ENCODE peak calls at places on chromosomes 4 and X, in seven cellular contexts. F is COR-L47; S is activated CD4-positive, CD25-positive, alpha-beta regulatory T cell treated with anti-CD3 and anti-CD28 coated beads, Interleukin-2, amount 50 U/mL, for 72 hours; J is fibroblast of pulmonary artery; V is thyroid gland; P is effector memory CD8-positive, alpha-beta T cell; Y is stomach. B is an unnamed sample.

GRCh38 chr4:48315728-48316630 is 25.4 kb upstream of the SLAIN2 start:
- DNase-seq in F (peak; percentile 43), S (no peak), J (peak; percentile 83), V (no peak), P (peak; percentile 12), Y (no peak), B (no peak)

GRCh38 chr4:165700855-165701254 is 172.2 kb upstream of the TLL1 start:
- DNase-seq in F (no peak), S (no peak), J (peak; percentile 22), V (no peak), P (no peak), Y (no peak), B (no peak)

GRCh38 chr4:114599231-114600065 is 841 bp downstream of the UGT8 start:
- DNase-seq in F (peak; percentile 49), S (no peak), J (no peak), V (peak; percentile 55), P (no peak), Y (peak; percentile 43), B (no peak)

GRCh38 chr4:159593651-159594050 is 490.8 kb downstream of the RAPGEF2 start:
- DNase-seq in F (no peak), S (no peak), J (no peak), V (no peak), P (no peak), Y (no peak), B (no peak)

GRCh38 chr4:174592256-174592984 is 70.1 kb upstream of the HPGD start:
- DNase-seq in F (no peak), S (no peak), J (peak; percentile 11), V (no peak), P (no peak), Y (no peak), B (no peak)

GRCh38 chr4:139416073-139416673 is 37.7 kb upstream of the RAB33B start:
- DNase-seq in F (no peak), S (no peak), J (peak; percentile 84), V (no peak), P (peak; percentile 20), Y (no peak), B (peak; percentile 28)

GRCh38 chr4:7759221-7759620 is 180.4 kb downstream of the AFAP1 start:
- DNase-seq in F (no peak), S (no peak), J (no peak), V (no peak), P (peak; percentile 51), Y (no peak), B (no peak)

GRCh38 chr4:15149842-15150592 is 147.7 kb downstream of the CPEB2 start:
- DNase-seq in F (peak; percentile 66), S (no peak), J (peak; percentile 79), V (peak; percentile 85), P (no peak), Y (peak; percentile 60), B (peak; percentile 46)

GRCh38 chr4:77385124-77385969 is 220.3 kb upstream of the CXCL13 start:
- DNase-seq in F (peak; percentile 32), S (peak; percentile 53), J (peak; percentile 82), V (peak; percentile 72), P (peak; percentile 30), Y (peak; percentile 75), B (peak; percentile 37)

GRCh38 chr4:7973545-7973981 is 33.9 kb upstream of the AFAP1 start:
- DNase-seq in F (no peak), S (no peak), J (peak; percentile 39), V (no peak), P (no peak), Y (no peak), B (no peak)

GRCh38 chrX:132750312-132751042 is 208.0 kb downstream of the HS6ST2 start:
- DNase-seq in F (no peak), S (no peak), J (peak; percentile 3), V (no peak), P (no peak), Y (no peak), B (no peak)

GRCh38 chrX:119292445-119292844 is 56.4 kb downstream of the PGRMC1 start:
- DNase-seq in F (no peak), S (no peak), J (no peak), V (no peak), P (no peak), Y (no peak), B (no peak)